ENCODE peak calls at places on chromosomes 1 and 21, in six cellular contexts. Y is ELR, G is SW480, I is NCI-H510A treated with DMSO at 0.1 percent for 48 hours, S is foreskin keratinocyte, J is ureter. H is an unnamed sample.

GRCh38 chr1:110255388-110255787 is 45.3 kb downstream of the KCNC4 start:
- DNase-seq in S (no peak), I (peak), Y (no peak), G (no peak), J (no peak), H (no peak)

GRCh38 chr21:38221594-38221993 is 35.2 kb upstream of the KCNJ15 start:
- DNase-seq in G (no peak), S (peak), J (no peak), I (no peak), Y (peak), H (no peak)

GRCh38 chr1:202710070-202711025 is at the start of gene SYT2:
- DNase-seq in G (no peak), I (peak), J (peak), S (no peak), Y (peak), H (peak)

GRCh38 chr1:245211035-245211749 is 56.4 kb downstream of the KIF26B start:
- DNase-seq in I (no peak), Y (no peak), S (no peak), J (no peak), G (no peak), H (no peak)

GRCh38 chr1:17339521-17339920 is 31.5 kb downstream of the PADI4 start:
- DNase-seq in G (no peak), Y (no peak), S (no peak), J (no peak), I (no peak), H (no peak)

GRCh38 chr1:203381151-203381751 is 30.3 kb upstream of the FMOD start:
- DNase-seq in I (no peak), S (no peak), G (no peak), J (no peak), Y (no peak), H (no peak)

GRCh38 chr1:155050560-155051341 is at the start of gene ADAM15:
- DNase-seq in I (peak), J (peak), Y (peak), S (peak), G (peak), H (peak)

GRCh38 chr1:54836594-54836993 is 35.5 kb upstream of the TTC22 start:
- DNase-seq in Y (no peak), I (no peak), S (no peak), J (peak), G (no peak), H (no peak)

GRCh38 chr1:215290018-215290417 is 207.5 kb downstream of the KCNK2 start:
- DNase-seq in S (peak), J (no peak), G (no peak), I (no peak), Y (peak), H (no peak)

GRCh38 chr1:63704443-63704842 is 69.4 kb upstream of the ROR1 start:
- DNase-seq in I (no peak), S (peak), G (no peak), J (no peak), Y (peak), H (no peak)